ENCODE peak calls at places on chromosomes 2 and 18, in nine cellular contexts. J is body of pancreas, H is K562, X is right lobe of liver, I is GM12878, U is heart left ventricle, D is A549, T is HepG2, C is upper lobe of left lung. B is an unnamed sample.

GRCh38 chr2:170396799-170397459 is 219.0 kb downstream of the MYO3B start:
- ATAC-seq in I (peak), H (peak), T (peak), J (no peak), C (no peak), X (peak), U (no peak), D (peak), B (no peak)

GRCh38 chr2:231386446-231386845 is 9.1 kb upstream of the B3GNT7 start:
- ATAC-seq in I (peak), T (no peak), C (no peak), H (no peak), U (no peak), J (no peak), D (no peak), X (no peak), B (no peak)

GRCh38 chr2:69538872-69539548 is 101.8 kb upstream of the NFU1 start:
- ATAC-seq in I (no peak), H (no peak), D (peak), X (peak), J (peak), T (peak), U (peak), C (peak), B (no peak)

GRCh38 chr2:69619725-69620124 is 23.8 kb downstream of the AAK1 start:
- ATAC-seq in H (peak), U (peak), I (peak), T (no peak), J (no peak), X (no peak), D (no peak), C (peak), B (no peak)

GRCh38 chr2:168858146-168858545 is 32.1 kb downstream of the SPC25 start:
- ATAC-seq in I (no peak), J (no peak), X (no peak), C (no peak), H (no peak), D (no peak), U (no peak), T (no peak), B (no peak)

GRCh38 chr2:59458862-59459261 is 1094.6 kb downstream of the BCL11A start:
- ATAC-seq in I (no peak), X (no peak), H (no peak), T (no peak), J (peak), C (no peak), U (no peak), D (no peak), B (no peak)

GRCh38 chr2:72098935-72099334 is 48.7 kb downstream of the CYP26B1 start:
- ATAC-seq in D (no peak), T (no peak), U (no peak), X (no peak), H (no peak), I (no peak), C (no peak), J (no peak), B (no peak)

GRCh38 chr2:96129528-96130120 is 8.7 kb downstream of the ASTL start:
- ATAC-seq in C (no peak), X (no peak), J (no peak), D (no peak), H (no peak), U (no peak), T (no peak), I (no peak), B (no peak)

GRCh38 chr2:11368059-11368572 is 23.7 kb upstream of the ROCK2 start:
- ATAC-seq in X (peak), U (peak), I (no peak), D (no peak), J (no peak), H (peak), C (no peak), T (no peak), B (peak)

GRCh38 chr18:77088977-77089795 is 43.4 kb downstream of the MBP start:
- ATAC-seq in H (no peak), I (no peak), T (no peak), C (peak), X (peak), D (no peak), J (peak), U (no peak), B (no peak)

GRCh38 chr2:44753552-44754285 is 187.8 kb upstream of the SIX3 start:
- ATAC-seq in J (no peak), U (peak), H (no peak), D (no peak), I (peak), C (no peak), X (no peak), T (no peak), B (no peak)

GRCh38 chr18:3114456-3114855 is 101.5 kb upstream of the LPIN2 start:
- ATAC-seq in I (no peak), T (no peak), J (no peak), H (no peak), C (no peak), U (no peak), D (no peak), X (no peak), B (no peak)

GRCh38 chr2:108944601-108945241 is 44.3 kb downstream of the EDAR start:
- ATAC-seq in H (peak), D (peak), I (no peak), X (peak), J (no peak), C (no peak), T (peak), U (peak), B (no peak)

GRCh38 chr2:79947751-79948150 is 356.8 kb downstream of the LRRTM1 start:
- ATAC-seq in I (no peak), X (no peak), H (no peak), J (no peak), C (peak), U (no peak), T (no peak), D (no peak), B (no peak)

GRCh38 chr2:105127288-105127915 is 89.5 kb downstream of the MRPS9 start:
- ATAC-seq in C (no peak), X (no peak), T (no peak), U (no peak), H (no peak), I (no peak), J (no peak), D (no peak), B (no peak)

GRCh38 chr2:139790807-139791206 is 1010.6 kb upstream of the NXPH2 start:
- ATAC-seq in H (no peak), J (no peak), I (peak), T (peak), D (no peak), X (no peak), C (no peak), U (no peak), B (no peak)

GRCh38 chr18:35671952-35672603 is 90.5 kb downstream of the GALNT1 start:
- ATAC-seq in C (no peak), J (no peak), H (no peak), I (no peak), U (no peak), X (no peak), D (no peak), T (no peak), B (no peak)

GRCh38 chr18:7592305-7593071 is 25.4 kb downstream of the PTPRM start:
- ATAC-seq in I (peak), D (peak), H (peak), C (peak), J (no peak), T (peak), U (peak), X (no peak), B (no peak)
- TF ChIP-seq CTCF in I (no peak), D (no peak), H (no peak), C (no peak), J (no peak), T (peak), U (peak), X (no peak), B (no peak)

DNA sequence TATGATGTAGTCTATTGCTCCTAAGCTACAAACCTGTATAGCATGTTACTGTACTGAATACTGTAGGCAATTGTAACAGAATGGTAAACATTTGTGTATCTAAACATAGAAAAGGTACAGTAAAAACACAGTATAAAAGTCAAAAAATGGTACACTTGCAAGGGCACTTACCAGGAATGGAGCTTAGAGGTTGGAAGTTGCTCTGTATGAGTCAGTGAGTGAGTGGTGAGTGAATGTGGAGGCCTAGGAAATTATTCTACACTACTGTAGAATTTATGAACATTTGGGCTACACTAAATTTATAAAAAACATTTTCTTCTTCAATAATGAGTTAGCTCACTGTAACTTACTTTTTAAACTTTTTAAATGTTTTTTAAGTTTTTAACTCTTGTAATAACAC is 19.0 kb downstream of the NABP1 start:
- ATAC-seq in U (no peak), H (no peak), X (no peak), C (no peak), D (no peak), I (no peak), T (no peak), J (no peak), B (no peak)
- TF ChIP-seq POLR2A in U (no peak), H (no peak), X (no peak), C (no peak), D (no peak), I (no peak), T (no peak), J (no peak), B (no peak)

DNA sequence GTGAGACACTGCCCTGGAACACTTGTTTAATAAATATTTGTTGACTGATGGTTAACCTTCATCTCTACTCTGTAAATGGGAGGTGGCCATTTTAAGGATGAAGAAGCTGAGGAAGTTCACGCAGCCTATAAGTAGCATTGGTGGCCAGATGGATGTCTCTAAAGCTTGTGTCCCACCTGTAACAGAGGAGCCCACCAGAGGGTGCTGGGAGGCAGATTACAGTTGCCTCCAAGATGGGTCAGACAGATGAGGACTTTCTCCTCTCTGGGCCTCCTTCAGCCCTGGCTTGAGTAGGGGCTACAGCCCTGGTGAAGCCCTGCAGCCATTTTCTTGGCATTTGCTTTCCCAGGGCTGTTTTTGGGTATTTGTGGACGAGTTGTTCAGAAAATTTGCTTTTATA is 45.0 kb upstream of the MCFD2 start:
- ATAC-seq in U (no peak), H (no peak), J (no peak), X (no peak), D (no peak), C (no peak), T (no peak), I (peak), B (no peak)
- TF ChIP-seq CTCF in U (no peak), H (no peak), J (no peak), X (no peak), D (no peak), C (no peak), T (peak), I (no peak), B (no peak)

DNA sequence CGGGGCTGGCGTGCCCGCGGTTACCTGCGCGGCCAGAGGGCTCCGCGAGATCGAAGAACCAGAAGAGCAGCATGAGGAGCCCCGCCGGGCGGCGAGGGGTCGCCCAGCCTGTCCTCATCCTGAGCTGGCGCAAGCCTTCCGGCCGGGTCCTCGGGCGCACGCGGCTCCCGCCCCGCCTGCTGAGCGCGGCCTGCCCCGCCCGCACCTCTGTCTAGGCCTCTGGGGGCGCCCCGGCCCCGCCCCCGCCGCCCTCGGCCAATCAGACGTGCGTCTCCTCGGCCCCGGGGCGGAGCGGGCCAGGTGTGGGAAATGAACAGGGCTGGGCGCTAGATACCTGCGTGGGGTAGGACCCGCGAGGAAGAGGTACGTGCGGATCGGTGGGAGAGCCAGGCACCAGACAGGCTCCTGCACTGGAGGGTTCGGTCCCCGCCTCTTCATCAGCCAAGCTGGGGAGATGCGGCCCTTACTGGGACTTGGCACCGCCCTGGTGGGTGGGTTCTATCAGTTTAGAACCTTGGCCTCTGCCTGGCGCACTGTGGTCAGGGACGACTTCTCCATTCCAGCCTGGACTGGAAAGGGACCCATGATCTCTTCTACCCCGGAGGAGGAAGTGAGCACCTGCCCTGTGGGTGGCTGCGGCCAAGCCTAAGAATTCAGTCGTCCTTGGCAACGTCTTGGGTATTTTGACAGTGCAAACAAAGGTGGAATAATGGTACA is 106.7 kb upstream of the CD302 start:
- ATAC-seq in C (peak), H (peak), T (no peak), U (peak), D (peak), X (peak), J (peak), I (peak), B (peak)
- TF ChIP-seq POLR2A in C (no peak), H (no peak), T (no peak), U (no peak), D (no peak), X (no peak), J (peak), I (peak), B (no peak)

DNA sequence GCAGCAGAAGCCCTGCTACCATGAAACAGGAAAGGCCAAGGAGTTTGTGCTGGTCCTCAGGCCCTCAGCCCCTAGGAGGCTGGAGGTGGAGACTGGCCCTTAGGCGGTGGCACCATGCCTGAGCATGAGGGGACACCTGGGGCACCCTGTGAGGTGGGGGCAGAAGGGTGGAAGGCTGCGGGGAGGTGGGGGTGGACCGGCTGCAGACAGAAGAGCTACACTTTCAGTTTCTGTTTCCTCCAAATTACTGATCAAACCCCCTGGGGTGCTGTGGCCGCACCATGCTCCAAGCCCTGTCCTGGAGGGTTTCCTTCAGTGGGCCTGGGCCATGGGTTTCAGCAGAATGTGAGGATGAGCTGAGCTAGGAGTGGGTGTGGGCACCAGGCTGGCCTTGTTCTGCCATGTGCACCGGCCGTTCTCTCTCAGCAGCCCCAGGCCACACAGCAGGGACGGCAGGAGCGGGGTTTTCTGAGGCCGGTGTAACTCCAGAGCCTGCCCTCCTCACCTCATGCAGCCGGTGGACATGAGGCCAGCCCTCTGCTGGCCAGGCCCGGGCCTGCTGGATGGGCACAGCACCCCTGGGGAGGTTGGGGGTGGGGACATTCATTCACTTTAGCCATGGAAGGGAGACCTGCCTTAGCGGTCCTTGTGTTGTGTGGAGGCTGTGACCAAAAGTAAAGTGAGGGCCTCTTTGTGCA is 51.5 kb downstream of the PLEKHB2 start:
- ATAC-seq in X (peak), J (no peak), H (peak), C (no peak), T (peak), D (peak), U (no peak), I (peak), B (no peak)
- TF ChIP-seq CTCF in X (no peak), J (no peak), H (peak), C (no peak), T (peak), D (no peak), U (no peak), I (no peak), B (no peak)

GRCh38 chr2:200379481-200380120 is 73.1 kb downstream of the SPATS2L start:
- ATAC-seq in J (no peak), T (no peak), U (no peak), X (no peak), D (no peak), C (peak), I (no peak), H (no peak), B (no peak)

GRCh38 chr2:200380833-200381542 is 74.5 kb downstream of the SPATS2L start:
- ATAC-seq in C (peak), J (no peak), T (no peak), U (no peak), D (no peak), H (peak), I (peak), X (no peak), B (no peak)

GRCh38 chr2:200377774-200378336 is 71.4 kb downstream of the SPATS2L start:
- ATAC-seq in I (no peak), U (no peak), X (peak), D (no peak), H (peak), T (peak), C (no peak), J (peak), B (no peak)

GRCh38 chr2:200378652-200379290 is 72.3 kb downstream of the SPATS2L start:
- ATAC-seq in H (no peak), D (no peak), J (no peak), T (no peak), I (no peak), U (no peak), X (no peak), C (no peak), B (no peak)

GRCh38 chr2:200380139-200380561 is 73.7 kb downstream of the SPATS2L start:
- ATAC-seq in H (peak), X (no peak), D (no peak), U (no peak), I (no peak), J (no peak), C (peak), T (no peak), B (no peak)
- TF ChIP-seq POLR2A in H (no peak), X (no peak), D (no peak), U (no peak), I (no peak), J (no peak), C (no peak), T (no peak), B (no peak)

GRCh38 chr2:174350018-174350417 is 15.3 kb downstream of the SP9 start:
- ATAC-seq in T (peak), H (peak), D (no peak), C (no peak), I (peak), J (no peak), X (no peak), U (no peak), B (no peak)
- TF ChIP-seq CTCF in T (peak), H (peak), D (peak), C (no peak), I (peak), J (no peak), X (peak), U (no peak), B (no peak)

GRCh38 chr2:38665854-38666577 is at the start of gene GALM:
- ATAC-seq in J (peak), H (peak), U (peak), I (peak), D (peak), X (peak), T (peak), C (peak), B (peak)
- TF ChIP-seq POLR2A in J (peak), H (peak), U (no peak), I (no peak), D (peak), X (peak), T (peak), C (peak), B (no peak)

DNA sequence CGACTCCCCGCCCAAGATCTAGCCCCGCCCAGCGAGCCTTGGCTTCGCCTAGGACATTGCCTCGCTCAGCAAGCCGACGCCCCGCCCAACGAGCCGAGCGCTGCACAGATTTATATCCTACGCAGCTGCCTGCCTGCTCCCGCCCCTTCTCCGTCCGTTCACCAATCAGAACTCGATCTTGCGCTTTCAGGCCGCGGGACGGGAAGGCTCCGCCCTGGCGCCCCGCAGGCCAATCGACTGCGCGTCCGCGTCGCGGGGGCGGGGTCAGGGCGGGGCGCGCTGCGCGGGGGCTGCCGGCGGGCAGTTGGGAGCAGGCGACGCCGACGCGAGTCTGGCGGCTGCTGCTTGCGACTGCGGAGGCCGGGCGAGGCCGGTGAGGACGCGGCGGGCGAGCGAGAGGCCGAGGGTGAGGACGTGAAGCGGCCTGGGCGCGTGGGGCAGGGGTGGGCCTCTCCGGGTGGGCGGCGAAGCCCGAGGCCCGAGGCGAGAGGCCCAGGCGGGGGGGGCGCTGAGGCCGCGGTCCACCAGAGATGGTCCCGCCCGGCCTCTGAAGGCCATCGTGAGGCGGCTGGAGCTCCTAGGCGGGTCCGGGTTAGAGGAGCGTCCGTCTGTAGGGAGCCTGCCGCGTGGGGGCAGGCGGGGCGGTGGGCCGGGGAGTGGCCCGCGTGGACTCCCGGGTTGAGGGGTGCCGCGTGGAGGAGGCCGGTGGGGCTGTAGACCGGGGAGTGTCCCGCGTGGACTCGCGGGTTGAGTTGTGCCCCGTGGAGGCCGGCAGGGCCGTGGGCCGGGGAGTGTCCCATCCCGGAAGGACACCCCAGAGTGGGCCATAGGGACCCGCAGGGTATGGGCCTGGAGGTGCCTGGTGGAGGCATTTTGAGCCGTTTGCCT is at the start of gene FARP2:
- ATAC-seq in J (peak), C (peak), H (peak), U (peak), I (peak), X (peak), D (peak), T (peak), B (peak)
- TF ChIP-seq CTCF in J (no peak), C (no peak), H (no peak), U (no peak), I (no peak), X (no peak), D (no peak), T (peak), B (no peak)

B was measured in gastroesophageal sphincter.